ENCODE peak calls at places on chromosome 11, in six cellular contexts. One of them, this sample, is unnamed.

GRCh38 chr11:95835768-95836488 is 45.6 kb downstream of the CEP57 start:
- DNase-seq in K562: peak
- DNase-seq in endothelial cell of umbilical vein: peak
- DNase-seq in GM23338: peak
- DNase-seq in GM12878: peak
- DNase-seq in HCT116: peak
- DNase-seq in this sample: peak

GRCh38 chr11:10181811-10182210 is 112.2 kb downstream of the SBF2 start:
- DNase-seq in K562: no peak
- DNase-seq in endothelial cell of umbilical vein: peak
- DNase-seq in GM23338: peak
- DNase-seq in GM12878: no peak
- DNase-seq in HCT116: peak
- DNase-seq in this sample: no peak

GRCh38 chr11:8728566-8728965 is 46.0 kb downstream of the RPL27A start:
- DNase-seq in K562: peak
- DNase-seq in endothelial cell of umbilical vein: no peak
- DNase-seq in GM23338: no peak
- DNase-seq in GM12878: no peak
- DNase-seq in HCT116: no peak
- DNase-seq in this sample: no peak

GRCh38 chr11:64040684-64041267 is 5.0 kb downstream of the FLRT1 start:
- DNase-seq in K562: peak
- DNase-seq in endothelial cell of umbilical vein: no peak
- DNase-seq in GM23338: peak
- DNase-seq in GM12878: no peak
- DNase-seq in HCT116: no peak
- DNase-seq in this sample: no peak

GRCh38 chr11:134780486-134781155 is 368.6 kb upstream of the B3GAT1 start:
- DNase-seq in K562: no peak
- DNase-seq in endothelial cell of umbilical vein: no peak
- DNase-seq in GM23338: no peak
- DNase-seq in GM12878: no peak
- DNase-seq in HCT116: no peak
- DNase-seq in this sample: no peak

GRCh38 chr11:28581286-28582242 is 473.4 kb downstream of the METTL15 start:
- DNase-seq in K562: no peak
- DNase-seq in endothelial cell of umbilical vein: no peak
- DNase-seq in GM23338: peak
- DNase-seq in GM12878: no peak
- DNase-seq in HCT116: no peak
- DNase-seq in this sample: no peak

GRCh38 chr11:36376315-36376887 is 80.3 kb downstream of the PRR5L start:
- DNase-seq in K562: no peak
- DNase-seq in endothelial cell of umbilical vein: peak
- DNase-seq in GM23338: peak
- DNase-seq in GM12878: no peak
- DNase-seq in HCT116: no peak
- DNase-seq in this sample: no peak

GRCh38 chr11:88886796-88887195 is 179.0 kb downstream of the GRM5 start:
- DNase-seq in K562: peak
- DNase-seq in endothelial cell of umbilical vein: peak
- DNase-seq in GM23338: peak
- DNase-seq in GM12878: peak
- DNase-seq in HCT116: peak
- DNase-seq in this sample: peak

GRCh38 chr11:9529333-9529648 is 44.2 kb upstream of the WEE1 start:
- DNase-seq in K562: peak
- DNase-seq in endothelial cell of umbilical vein: no peak
- DNase-seq in GM23338: no peak
- DNase-seq in GM12878: no peak
- DNase-seq in HCT116: no peak
- DNase-seq in this sample: no peak

GRCh38 chr11:45264839-45265515 is 21.2 kb downstream of the SYT13 start:
- DNase-seq in K562: no peak
- DNase-seq in endothelial cell of umbilical vein: peak
- DNase-seq in GM23338: no peak
- DNase-seq in GM12878: no peak
- DNase-seq in HCT116: no peak
- DNase-seq in this sample: no peak

DNA sequence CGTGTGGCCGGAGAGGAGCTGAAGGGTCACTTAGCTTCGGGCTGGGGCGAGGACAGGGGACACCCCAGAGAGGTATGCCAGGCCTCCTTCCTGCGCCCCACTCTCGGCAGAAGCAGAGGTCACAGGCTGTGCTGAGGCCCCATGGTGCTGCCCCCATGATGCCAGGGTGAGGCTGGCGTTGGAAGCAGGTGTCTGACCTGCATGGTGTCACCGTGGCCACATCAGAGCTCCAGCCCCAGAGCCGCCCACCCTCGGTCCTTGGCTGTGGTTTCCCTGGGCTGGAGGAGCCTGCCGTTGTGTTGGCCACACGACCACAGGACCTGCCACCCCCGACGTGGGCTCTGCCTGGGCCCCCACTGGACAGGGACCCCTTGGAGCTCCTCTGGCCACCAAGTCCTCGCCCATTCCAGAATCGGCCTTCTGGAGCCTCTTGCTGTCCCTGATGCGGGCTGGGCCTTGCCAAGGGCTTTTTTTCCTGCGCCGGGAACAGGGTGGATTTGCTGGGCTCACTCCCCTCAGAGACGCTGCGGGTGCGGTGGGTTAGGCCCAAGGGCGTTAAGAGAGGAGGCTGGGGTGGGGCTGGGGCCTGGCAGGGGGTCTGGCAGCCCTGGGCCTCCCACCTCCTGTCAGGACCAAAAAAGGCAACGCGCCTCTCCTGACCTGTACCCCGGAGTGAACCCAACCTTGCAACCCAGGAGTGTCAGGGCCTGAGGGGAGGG is 8.2 kb upstream of the TSSC4 start:
- DNase-seq in K562: no peak
- DNase-seq in endothelial cell of umbilical vein: no peak
- DNase-seq in GM23338: no peak
- DNase-seq in GM12878: no peak
- DNase-seq in HCT116: no peak
- DNase-seq in this sample: no peak
- TF ChIP-seq POLR2AphosphoS5 in K562: no peak
- TF ChIP-seq POLR2AphosphoS5 in endothelial cell of umbilical vein: no peak
- TF ChIP-seq POLR2AphosphoS5 in GM23338: no peak
- TF ChIP-seq POLR2AphosphoS5 in GM12878: no peak
- TF ChIP-seq POLR2AphosphoS5 in HCT116: no peak
- TF ChIP-seq POLR2AphosphoS5 in this sample: no peak

DNA sequence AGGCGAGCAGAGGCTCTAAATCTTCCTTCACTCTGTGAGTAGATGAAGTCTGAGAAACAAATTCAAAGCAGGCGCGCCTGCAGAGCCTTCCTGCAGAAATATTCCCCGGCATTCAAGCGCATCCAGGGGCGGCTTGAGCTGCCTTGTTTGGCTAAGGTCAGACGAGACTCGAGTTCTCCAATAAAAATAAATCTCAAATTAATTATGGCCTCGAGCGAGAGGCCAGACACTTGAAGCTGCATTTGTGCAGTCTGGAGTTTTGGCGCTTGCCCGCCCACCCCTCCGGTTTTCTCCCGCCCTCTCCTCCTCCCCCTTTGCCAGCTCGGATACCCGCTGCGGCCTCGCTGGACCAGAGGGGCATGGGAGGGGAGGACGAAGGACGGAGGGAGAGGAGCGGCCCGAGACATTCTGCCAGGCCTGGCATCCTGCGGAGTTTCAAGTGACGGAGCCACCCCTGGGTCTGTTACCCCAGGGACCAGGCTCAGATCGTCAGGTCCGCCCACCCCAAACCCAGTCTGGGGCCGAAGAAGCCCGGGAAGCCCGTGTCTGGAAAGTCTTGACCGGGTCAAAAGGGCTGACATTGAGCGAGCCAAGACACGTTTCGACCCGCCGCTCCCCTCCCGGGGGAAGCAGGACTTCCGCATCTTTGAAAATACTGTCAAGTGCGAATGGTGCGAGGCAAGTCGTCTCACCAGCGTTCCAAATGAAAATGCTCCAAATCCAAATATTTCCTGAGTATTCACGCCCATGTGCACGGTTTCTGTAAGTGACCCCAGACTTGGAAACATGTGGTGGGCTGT is 3.7 kb upstream of the FLI1 start:
- DNase-seq in K562: no peak
- DNase-seq in endothelial cell of umbilical vein: no peak
- DNase-seq in GM23338: peak
- DNase-seq in GM12878: no peak
- DNase-seq in HCT116: no peak
- DNase-seq in this sample: no peak
- TF ChIP-seq EZH2 in K562: no peak
- TF ChIP-seq EZH2 in endothelial cell of umbilical vein: peak
- TF ChIP-seq EZH2 in GM23338: peak
- TF ChIP-seq EZH2 in GM12878: no peak
- TF ChIP-seq EZH2 in HCT116: no peak
- TF ChIP-seq EZH2 in this sample: no peak

GRCh38 chr11:33860926-33861325 is 30.9 kb downstream of the LMO2 start:
- DNase-seq in K562: no peak
- DNase-seq in endothelial cell of umbilical vein: no peak
- DNase-seq in GM23338: no peak
- DNase-seq in GM12878: no peak
- DNase-seq in HCT116: no peak
- DNase-seq in this sample: no peak
- TF ChIP-seq POLR2AphosphoS5 in K562: no peak
- TF ChIP-seq POLR2AphosphoS5 in endothelial cell of umbilical vein: no peak
- TF ChIP-seq POLR2AphosphoS5 in GM23338: no peak
- TF ChIP-seq POLR2AphosphoS5 in GM12878: no peak
- TF ChIP-seq POLR2AphosphoS5 in HCT116: no peak
- TF ChIP-seq POLR2AphosphoS5 in this sample: no peak

GRCh38 chr11:46918778-46919513 is 596 bp upstream of the LRP4 start:
- DNase-seq in K562: no peak
- DNase-seq in endothelial cell of umbilical vein: no peak
- DNase-seq in GM23338: peak
- DNase-seq in GM12878: no peak
- DNase-seq in HCT116: no peak
- DNase-seq in this sample: no peak

GRCh38 chr11:46918087-46918751 is at the start of gene LRP4:
- DNase-seq in K562: peak
- DNase-seq in endothelial cell of umbilical vein: no peak
- DNase-seq in GM23338: peak
- DNase-seq in GM12878: no peak
- DNase-seq in HCT116: no peak
- DNase-seq in this sample: no peak

GRCh38 chr11:46916669-46917108 is 1.7 kb downstream of the LRP4 start:
- DNase-seq in K562: peak
- DNase-seq in endothelial cell of umbilical vein: peak
- DNase-seq in GM23338: peak
- DNase-seq in GM12878: no peak
- DNase-seq in HCT116: no peak
- DNase-seq in this sample: no peak

GRCh38 chr11:46916251-46916650 is 2.1 kb downstream of the LRP4 start:
- DNase-seq in K562: no peak
- DNase-seq in endothelial cell of umbilical vein: no peak
- DNase-seq in GM23338: no peak
- DNase-seq in GM12878: no peak
- DNase-seq in HCT116: no peak
- DNase-seq in this sample: no peak

DNA sequence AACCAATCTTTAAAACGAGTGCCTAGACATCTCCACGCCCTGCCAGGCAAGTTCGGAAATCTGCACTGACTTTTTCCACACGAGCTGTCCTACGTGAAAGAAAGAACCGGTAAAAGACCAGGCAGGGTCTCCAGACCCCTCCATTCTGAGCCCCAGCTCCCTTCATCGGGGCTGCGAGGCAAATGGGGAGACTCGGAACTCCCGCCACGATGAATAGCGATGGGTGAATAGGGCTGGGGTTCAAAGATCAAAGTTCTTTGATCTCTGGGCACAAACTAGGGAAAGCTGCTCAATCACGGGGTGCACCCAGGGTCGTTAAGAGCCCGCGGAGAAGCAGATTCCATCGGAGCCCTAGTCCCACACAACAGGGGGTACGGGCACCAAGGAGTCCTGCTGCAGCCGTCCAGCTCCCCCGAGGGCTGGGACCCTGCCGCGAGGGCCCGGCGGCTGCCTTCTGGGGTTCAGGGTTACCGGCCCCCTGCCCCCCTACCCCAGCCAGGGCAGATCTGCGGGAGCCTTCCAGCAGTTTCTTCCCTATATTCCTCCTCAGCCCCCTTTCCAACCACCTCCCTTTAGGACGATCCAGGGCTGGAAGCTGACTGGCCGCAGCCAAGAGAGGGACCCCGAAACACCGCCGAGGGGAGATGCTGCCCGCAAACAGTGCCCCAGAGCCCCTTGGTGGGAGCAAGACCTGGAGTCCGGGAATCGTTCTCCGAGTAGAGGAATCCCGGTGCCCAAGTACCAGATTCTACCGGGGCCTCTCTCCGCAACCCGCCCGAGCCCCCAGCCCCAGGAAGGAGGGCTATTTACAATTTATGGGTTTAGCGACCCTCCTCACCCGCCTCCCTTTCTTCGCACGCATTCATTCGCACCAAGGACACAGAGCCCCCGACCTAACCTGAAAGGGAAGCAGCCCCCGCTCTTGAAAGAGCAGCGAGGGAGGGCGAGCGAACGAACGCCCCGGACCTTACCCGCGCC is 952 bp downstream of the LRP4 start:
- DNase-seq in K562: peak
- DNase-seq in endothelial cell of umbilical vein: no peak
- DNase-seq in GM23338: peak
- DNase-seq in GM12878: no peak
- DNase-seq in HCT116: no peak
- DNase-seq in this sample: no peak
- TF ChIP-seq EZH2 in K562: no peak
- TF ChIP-seq EZH2 in endothelial cell of umbilical vein: peak
- TF ChIP-seq EZH2 in GM23338: no peak
- TF ChIP-seq EZH2 in GM12878: peak
- TF ChIP-seq EZH2 in HCT116: no peak
- TF ChIP-seq EZH2 in this sample: no peak

GRCh38 chr11:67633758-67634365 is 4.1 kb upstream of the NUDT8 start:
- DNase-seq in K562: no peak
- DNase-seq in endothelial cell of umbilical vein: no peak
- DNase-seq in GM23338: no peak
- DNase-seq in GM12878: no peak
- DNase-seq in HCT116: no peak
- DNase-seq in this sample: no peak
- TF ChIP-seq POLR2AphosphoS5 in K562: no peak
- TF ChIP-seq POLR2AphosphoS5 in endothelial cell of umbilical vein: no peak
- TF ChIP-seq POLR2AphosphoS5 in GM23338: no peak
- TF ChIP-seq POLR2AphosphoS5 in GM12878: no peak
- TF ChIP-seq POLR2AphosphoS5 in HCT116: no peak
- TF ChIP-seq POLR2AphosphoS5 in this sample: no peak

GRCh38 chr11:117794772-117795629 is 2.0 kb downstream of the DSCAML1 start:
- DNase-seq in K562: no peak
- DNase-seq in endothelial cell of umbilical vein: no peak
- DNase-seq in GM23338: peak
- DNase-seq in GM12878: no peak
- DNase-seq in HCT116: no peak
- DNase-seq in this sample: no peak

GRCh38 chr11:117796456-117797428 is at the start of gene DSCAML1:
- DNase-seq in K562: peak
- DNase-seq in endothelial cell of umbilical vein: no peak
- DNase-seq in GM23338: peak
- DNase-seq in GM12878: no peak
- DNase-seq in HCT116: no peak
- DNase-seq in this sample: no peak

GRCh38 chr11:117794144-117794543 is 2.9 kb downstream of the DSCAML1 start:
- DNase-seq in K562: no peak
- DNase-seq in endothelial cell of umbilical vein: no peak
- DNase-seq in GM23338: no peak
- DNase-seq in GM12878: no peak
- DNase-seq in HCT116: no peak
- DNase-seq in this sample: no peak

GRCh38 chr11:117793521-117793920 is 3.5 kb downstream of the DSCAML1 start:
- DNase-seq in K562: no peak
- DNase-seq in endothelial cell of umbilical vein: no peak
- DNase-seq in GM23338: no peak
- DNase-seq in GM12878: no peak
- DNase-seq in HCT116: no peak
- DNase-seq in this sample: no peak

GRCh38 chr11:117795726-117796455 is 1.1 kb downstream of the DSCAML1 start:
- DNase-seq in K562: no peak
- DNase-seq in endothelial cell of umbilical vein: no peak
- DNase-seq in GM23338: peak
- DNase-seq in GM12878: no peak
- DNase-seq in HCT116: no peak
- DNase-seq in this sample: no peak
- TF ChIP-seq EZH2 in K562: no peak
- TF ChIP-seq EZH2 in endothelial cell of umbilical vein: peak
- TF ChIP-seq EZH2 in GM23338: peak
- TF ChIP-seq EZH2 in GM12878: no peak
- TF ChIP-seq EZH2 in HCT116: no peak
- TF ChIP-seq EZH2 in this sample: no peak

This sample was measured in SK-N-MC.